ENCODE peak calls at places on chromosome X, in nine cellular contexts. One of them, this sample, is unnamed.

GRCh38 chrX:103211012-103211715 is 3.7 kb upstream of the BEX4 start:
- DNase-seq in A673: peak
- DNase-seq in lower lobe of right lung: no peak
- DNase-seq in nephron progenitor cell: peak
- DNase-seq in Calu3: peak
- DNase-seq in HFF-Myc: no peak
- DNase-seq in psoas muscle: no peak
- DNase-seq in GM23338: peak
- DNase-seq in dorsolateral prefrontal cortex: peak
- DNase-seq in this sample: no peak

GRCh38 chrX:51459125-51459524 is 37.3 kb downstream of the NUDT11 start:
- DNase-seq in psoas muscle: no peak
- DNase-seq in dorsolateral prefrontal cortex: no peak
- DNase-seq in Calu3: peak
- DNase-seq in lower lobe of right lung: no peak
- DNase-seq in A673: peak
- DNase-seq in nephron progenitor cell: no peak
- DNase-seq in HFF-Myc: no peak
- DNase-seq in GM23338: peak
- DNase-seq in this sample: no peak

GRCh38 chrX:83022020-83022419 is 486.1 kb upstream of the POU3F4 start:
- DNase-seq in A673: no peak
- DNase-seq in Calu3: peak
- DNase-seq in psoas muscle: no peak
- DNase-seq in dorsolateral prefrontal cortex: no peak
- DNase-seq in lower lobe of right lung: no peak
- DNase-seq in GM23338: no peak
- DNase-seq in nephron progenitor cell: no peak
- DNase-seq in HFF-Myc: no peak
- DNase-seq in this sample: no peak

GRCh38 chrX:24955372-24955771 is 60.4 kb downstream of the ARX start:
- DNase-seq in lower lobe of right lung: no peak
- DNase-seq in psoas muscle: no peak
- DNase-seq in Calu3: no peak
- DNase-seq in GM23338: no peak
- DNase-seq in A673: no peak
- DNase-seq in dorsolateral prefrontal cortex: no peak
- DNase-seq in HFF-Myc: no peak
- DNase-seq in nephron progenitor cell: no peak
- DNase-seq in this sample: no peak

GRCh38 chrX:103531002-103531401 is 11.7 kb upstream of the RAB40A start:
- DNase-seq in Calu3: no peak
- DNase-seq in lower lobe of right lung: no peak
- DNase-seq in GM23338: no peak
- DNase-seq in HFF-Myc: peak
- DNase-seq in A673: peak
- DNase-seq in nephron progenitor cell: no peak
- DNase-seq in psoas muscle: no peak
- DNase-seq in dorsolateral prefrontal cortex: no peak
- DNase-seq in this sample: no peak

GRCh38 chrX:16797358-16797757 is 11.1 kb downstream of the TXLNG start:
- DNase-seq in dorsolateral prefrontal cortex: peak
- DNase-seq in GM23338: no peak
- DNase-seq in A673: no peak
- DNase-seq in nephron progenitor cell: no peak
- DNase-seq in lower lobe of right lung: no peak
- DNase-seq in HFF-Myc: no peak
- DNase-seq in Calu3: no peak
- DNase-seq in psoas muscle: no peak
- DNase-seq in this sample: no peak

GRCh38 chrX:17456526-17456925 is 81.5 kb downstream of the NHS start:
- DNase-seq in GM23338: no peak
- DNase-seq in psoas muscle: no peak
- DNase-seq in lower lobe of right lung: no peak
- DNase-seq in Calu3: no peak
- DNase-seq in dorsolateral prefrontal cortex: no peak
- DNase-seq in A673: no peak
- DNase-seq in nephron progenitor cell: no peak
- DNase-seq in HFF-Myc: no peak
- DNase-seq in this sample: no peak

GRCh38 chrX:31367816-31368215 is 296.0 kb upstream of the FTHL17 start:
- DNase-seq in A673: no peak
- DNase-seq in psoas muscle: no peak
- DNase-seq in dorsolateral prefrontal cortex: no peak
- DNase-seq in lower lobe of right lung: no peak
- DNase-seq in nephron progenitor cell: no peak
- DNase-seq in Calu3: no peak
- DNase-seq in HFF-Myc: no peak
- DNase-seq in GM23338: no peak
- DNase-seq in this sample: no peak

GRCh38 chrX:19879742-19880378 is 7.5 kb downstream of the SH3KBP1 start:
- DNase-seq in Calu3: no peak
- DNase-seq in HFF-Myc: no peak
- DNase-seq in psoas muscle: no peak
- DNase-seq in nephron progenitor cell: no peak
- DNase-seq in lower lobe of right lung: no peak
- DNase-seq in dorsolateral prefrontal cortex: no peak
- DNase-seq in GM23338: no peak
- DNase-seq in A673: no peak
- DNase-seq in this sample: no peak
- TF ChIP-seq CTCF in Calu3: no peak
- TF ChIP-seq CTCF in HFF-Myc: no peak
- TF ChIP-seq CTCF in psoas muscle: no peak
- TF ChIP-seq CTCF in nephron progenitor cell: no peak
- TF ChIP-seq CTCF in lower lobe of right lung: no peak
- TF ChIP-seq CTCF in dorsolateral prefrontal cortex: no peak
- TF ChIP-seq CTCF in GM23338: peak
- TF ChIP-seq CTCF in A673: no peak
- TF ChIP-seq CTCF in this sample: no peak

GRCh38 chrX:151904989-151905388 is 7.7 kb upstream of the MAGEA4 start:
- DNase-seq in HFF-Myc: no peak
- DNase-seq in lower lobe of right lung: no peak
- DNase-seq in GM23338: no peak
- DNase-seq in nephron progenitor cell: no peak
- DNase-seq in A673: no peak
- DNase-seq in dorsolateral prefrontal cortex: no peak
- DNase-seq in Calu3: no peak
- DNase-seq in psoas muscle: no peak
- DNase-seq in this sample: no peak
- TF ChIP-seq CTCF in HFF-Myc: no peak
- TF ChIP-seq CTCF in lower lobe of right lung: no peak
- TF ChIP-seq CTCF in GM23338: no peak
- TF ChIP-seq CTCF in nephron progenitor cell: no peak
- TF ChIP-seq CTCF in A673: no peak
- TF ChIP-seq CTCF in dorsolateral prefrontal cortex: no peak
- TF ChIP-seq CTCF in Calu3: no peak
- TF ChIP-seq CTCF in psoas muscle: no peak
- TF ChIP-seq CTCF in this sample: no peak

DNA sequence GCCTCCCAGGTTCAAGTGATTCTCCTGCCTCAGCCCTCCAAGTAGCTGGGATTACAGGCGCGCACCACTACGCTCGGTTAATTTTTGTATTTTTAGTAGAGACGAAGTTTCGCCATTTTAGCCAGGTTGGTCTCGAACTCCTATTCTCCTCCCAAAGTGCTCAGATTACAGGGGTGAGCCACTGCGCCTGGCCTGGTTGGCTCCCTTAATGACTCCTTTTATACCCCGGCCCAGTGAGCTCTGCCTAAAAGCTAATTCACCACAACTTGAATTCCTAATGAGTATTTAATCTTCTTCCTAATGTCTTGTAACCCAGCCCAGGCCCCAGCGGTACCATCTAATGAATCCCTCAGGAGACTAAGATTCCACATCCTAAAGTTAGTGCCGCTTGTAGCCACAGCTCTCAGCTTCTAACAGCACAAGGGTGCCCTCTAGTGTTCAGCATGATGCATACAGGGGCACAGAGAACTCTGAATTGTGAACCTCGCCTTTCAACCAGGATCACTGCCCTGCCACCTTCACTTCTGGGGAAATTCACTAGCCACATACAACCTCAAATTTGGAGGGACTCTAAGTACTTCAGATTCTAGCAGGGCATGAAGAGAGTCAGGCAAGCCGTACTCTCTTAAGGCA is 89.5 kb downstream of the OR13H1 start:
- DNase-seq in HFF-Myc: peak
- DNase-seq in dorsolateral prefrontal cortex: peak
- DNase-seq in GM23338: peak
- DNase-seq in lower lobe of right lung: no peak
- DNase-seq in A673: peak
- DNase-seq in Calu3: peak
- DNase-seq in psoas muscle: no peak
- DNase-seq in nephron progenitor cell: peak
- DNase-seq in this sample: no peak
- TF ChIP-seq CTCF in HFF-Myc: peak
- TF ChIP-seq CTCF in dorsolateral prefrontal cortex: peak
- TF ChIP-seq CTCF in GM23338: peak
- TF ChIP-seq CTCF in lower lobe of right lung: peak
- TF ChIP-seq CTCF in A673: peak
- TF ChIP-seq CTCF in Calu3: peak
- TF ChIP-seq CTCF in psoas muscle: peak
- TF ChIP-seq CTCF in nephron progenitor cell: peak
- TF ChIP-seq CTCF in this sample: no peak

GRCh38 chrX:131136776-131137175 is 78.6 kb downstream of the ARHGAP36 start:
- DNase-seq in A673: no peak
- DNase-seq in HFF-Myc: no peak
- DNase-seq in nephron progenitor cell: no peak
- DNase-seq in dorsolateral prefrontal cortex: no peak
- DNase-seq in lower lobe of right lung: no peak
- DNase-seq in psoas muscle: no peak
- DNase-seq in Calu3: no peak
- DNase-seq in GM23338: no peak
- DNase-seq in this sample: no peak
- TF ChIP-seq CTCF in A673: no peak
- TF ChIP-seq CTCF in HFF-Myc: no peak
- TF ChIP-seq CTCF in nephron progenitor cell: no peak
- TF ChIP-seq CTCF in dorsolateral prefrontal cortex: no peak
- TF ChIP-seq CTCF in lower lobe of right lung: no peak
- TF ChIP-seq CTCF in psoas muscle: no peak
- TF ChIP-seq CTCF in Calu3: no peak
- TF ChIP-seq CTCF in GM23338: no peak
- TF ChIP-seq CTCF in this sample: no peak

GRCh38 chrX:71082253-71082652 is 13.4 kb upstream of the FOXO4 start:
- DNase-seq in Calu3: no peak
- DNase-seq in A673: no peak
- DNase-seq in GM23338: no peak
- DNase-seq in nephron progenitor cell: no peak
- DNase-seq in lower lobe of right lung: no peak
- DNase-seq in HFF-Myc: no peak
- DNase-seq in dorsolateral prefrontal cortex: no peak
- DNase-seq in psoas muscle: no peak
- DNase-seq in this sample: no peak
- TF ChIP-seq CTCF in Calu3: no peak
- TF ChIP-seq CTCF in A673: no peak
- TF ChIP-seq CTCF in GM23338: no peak
- TF ChIP-seq CTCF in nephron progenitor cell: no peak
- TF ChIP-seq CTCF in lower lobe of right lung: no peak
- TF ChIP-seq CTCF in HFF-Myc: no peak
- TF ChIP-seq CTCF in dorsolateral prefrontal cortex: no peak
- TF ChIP-seq CTCF in psoas muscle: no peak
- TF ChIP-seq CTCF in this sample: no peak

GRCh38 chrX:327660-328126 is 9.1 kb upstream of the GTPBP6 start:
- DNase-seq in nephron progenitor cell: no peak
- DNase-seq in Calu3: no peak
- DNase-seq in dorsolateral prefrontal cortex: no peak
- DNase-seq in GM23338: no peak
- DNase-seq in psoas muscle: peak
- DNase-seq in HFF-Myc: no peak
- DNase-seq in A673: no peak
- DNase-seq in lower lobe of right lung: peak
- DNase-seq in this sample: no peak

GRCh38 chrX:318739-319578 is at the start of gene GTPBP6:
- DNase-seq in lower lobe of right lung: peak
- DNase-seq in GM23338: peak
- DNase-seq in dorsolateral prefrontal cortex: peak
- DNase-seq in HFF-Myc: peak
- DNase-seq in Calu3: peak
- DNase-seq in A673: peak
- DNase-seq in psoas muscle: peak
- DNase-seq in nephron progenitor cell: peak
- DNase-seq in this sample: peak

GRCh38 chrX:319579-320125 is 1.1 kb upstream of the GTPBP6 start:
- DNase-seq in nephron progenitor cell: no peak
- DNase-seq in GM23338: no peak
- DNase-seq in HFF-Myc: no peak
- DNase-seq in lower lobe of right lung: peak
- DNase-seq in psoas muscle: peak
- DNase-seq in Calu3: no peak
- DNase-seq in A673: no peak
- DNase-seq in dorsolateral prefrontal cortex: no peak
- DNase-seq in this sample: peak

GRCh38 chrX:320126-320783 is 1.7 kb upstream of the GTPBP6 start:
- DNase-seq in dorsolateral prefrontal cortex: peak
- DNase-seq in lower lobe of right lung: peak
- DNase-seq in GM23338: peak
- DNase-seq in HFF-Myc: no peak
- DNase-seq in A673: no peak
- DNase-seq in Calu3: no peak
- DNase-seq in nephron progenitor cell: no peak
- DNase-seq in psoas muscle: peak
- DNase-seq in this sample: no peak

DNA sequence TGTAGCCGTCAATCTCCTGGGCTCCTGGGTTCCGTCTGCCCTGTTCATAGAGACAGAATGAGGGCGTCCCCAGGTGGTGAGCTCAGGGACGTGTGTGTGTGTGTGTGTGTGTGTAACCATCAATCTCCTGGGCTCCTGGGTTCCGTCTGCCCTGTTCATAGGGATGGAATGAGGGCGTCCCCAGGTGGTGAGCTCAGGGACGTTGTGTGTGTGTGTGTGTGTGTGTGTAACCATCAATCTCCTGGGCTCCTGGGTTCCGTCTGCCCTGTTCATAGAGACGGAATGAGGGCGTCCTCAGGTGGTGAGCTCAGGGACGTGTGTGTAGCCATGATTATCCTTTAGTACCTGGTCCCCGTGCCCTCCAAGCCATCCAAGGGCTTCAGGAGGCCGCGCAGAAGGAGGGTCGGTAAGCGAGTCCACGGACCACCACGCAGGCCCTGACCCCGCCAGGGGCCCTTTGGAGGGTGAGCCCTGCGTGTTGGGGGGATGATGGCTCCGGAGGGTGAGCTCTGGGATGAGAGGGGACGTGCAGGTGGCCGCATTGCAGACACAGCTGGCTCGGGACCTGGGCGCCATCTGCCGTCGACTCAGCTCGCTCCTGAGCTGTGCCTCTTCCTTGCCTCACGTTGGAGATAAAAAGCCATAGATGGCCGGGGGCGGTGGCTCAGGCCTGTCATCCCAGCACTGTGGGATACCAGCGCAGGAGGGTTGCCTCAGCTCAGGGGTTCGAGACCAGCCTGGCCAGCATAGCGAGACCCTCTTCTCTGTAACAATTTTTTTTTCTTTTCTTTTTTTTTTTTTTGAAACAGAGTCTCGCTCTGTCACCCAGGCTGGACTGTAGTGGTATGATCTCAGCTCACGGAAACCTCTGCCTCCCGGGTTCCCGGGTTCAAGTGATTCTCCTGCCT is 5.4 kb upstream of the GTPBP6 start:
- DNase-seq in Calu3: no peak
- DNase-seq in HFF-Myc: no peak
- DNase-seq in psoas muscle: peak
- DNase-seq in A673: peak
- DNase-seq in lower lobe of right lung: peak
- DNase-seq in dorsolateral prefrontal cortex: peak
- DNase-seq in nephron progenitor cell: peak
- DNase-seq in GM23338: peak
- DNase-seq in this sample: no peak
- TF ChIP-seq CTCF in Calu3: no peak
- TF ChIP-seq CTCF in HFF-Myc: peak
- TF ChIP-seq CTCF in psoas muscle: no peak
- TF ChIP-seq CTCF in A673: peak
- TF ChIP-seq CTCF in lower lobe of right lung: no peak
- TF ChIP-seq CTCF in dorsolateral prefrontal cortex: peak
- TF ChIP-seq CTCF in nephron progenitor cell: no peak
- TF ChIP-seq CTCF in GM23338: peak
- TF ChIP-seq CTCF in this sample: no peak

GRCh38 chrX:32745323-32745722 is 466.0 kb downstream of the DMD start:
- DNase-seq in HFF-Myc: no peak
- DNase-seq in nephron progenitor cell: no peak
- DNase-seq in Calu3: no peak
- DNase-seq in psoas muscle: no peak
- DNase-seq in dorsolateral prefrontal cortex: no peak
- DNase-seq in GM23338: no peak
- DNase-seq in A673: no peak
- DNase-seq in lower lobe of right lung: no peak
- DNase-seq in this sample: no peak
- TF ChIP-seq CTCF in HFF-Myc: no peak
- TF ChIP-seq CTCF in nephron progenitor cell: no peak
- TF ChIP-seq CTCF in Calu3: no peak
- TF ChIP-seq CTCF in psoas muscle: no peak
- TF ChIP-seq CTCF in dorsolateral prefrontal cortex: no peak
- TF ChIP-seq CTCF in GM23338: no peak
- TF ChIP-seq CTCF in A673: no peak
- TF ChIP-seq CTCF in lower lobe of right lung: no peak
- TF ChIP-seq CTCF in this sample: no peak

This sample was measured in activated B cell treated with CpG ODN at 0.5 μM for 24 hours.